ENCODE peak calls at places on chromosomes 12 and 14, in seven cellular contexts. One of them, this sample, is unnamed.
A peak's percentile ranks its signal among the peaks of the same experiment; 100 is the strongest.

GRCh38 chr14:72521045-72521444 is 372.9 kb downstream of the DPF3 start:
- DNase-seq in GM04503: no peak
- DNase-seq in activated naive CD8-positive, alpha-beta T cell treated with anti-CD3 and anti-CD28 coated beads for 36 hours: no peak
- DNase-seq in NCI-H146: no peak
- DNase-seq in stimulated activated CD8-positive, alpha-beta memory T cell treated with anti-CD3 and anti-CD28 coated beads, Interleukin-4, amount 100 ng/mL, for 24 hours: no peak
- DNase-seq in astrocyte: no peak
- DNase-seq in stimulated activated CD4-positive, alpha-beta T cell treated with anti-CD3 and anti-CD28 coated beads, Interleukin-1b, Interleukin-23, amount 100 ng/mL, for 1 hour: no peak
- DNase-seq in this sample: no peak

GRCh38 chr12:39368096-39368495 is 74.8 kb downstream of the KIF21A start:
- DNase-seq in GM04503: peak; percentile 15
- DNase-seq in astrocyte: no peak
- DNase-seq in stimulated activated CD8-positive, alpha-beta memory T cell treated with anti-CD3 and anti-CD28 coated beads, Interleukin-4, amount 100 ng/mL, for 24 hours: no peak
- DNase-seq in stimulated activated CD4-positive, alpha-beta T cell treated with anti-CD3 and anti-CD28 coated beads, Interleukin-1b, Interleukin-23, amount 100 ng/mL, for 1 hour: no peak
- DNase-seq in NCI-H146: no peak
- DNase-seq in activated naive CD8-positive, alpha-beta T cell treated with anti-CD3 and anti-CD28 coated beads for 36 hours: no peak
- DNase-seq in this sample: no peak

GRCh38 chr12:109525279-109525585 is 47.8 kb downstream of the UBE3B start:
- DNase-seq in GM04503: no peak
- DNase-seq in activated naive CD8-positive, alpha-beta T cell treated with anti-CD3 and anti-CD28 coated beads for 36 hours: no peak
- DNase-seq in stimulated activated CD8-positive, alpha-beta memory T cell treated with anti-CD3 and anti-CD28 coated beads, Interleukin-4, amount 100 ng/mL, for 24 hours: no peak
- DNase-seq in stimulated activated CD4-positive, alpha-beta T cell treated with anti-CD3 and anti-CD28 coated beads, Interleukin-1b, Interleukin-23, amount 100 ng/mL, for 1 hour: no peak
- DNase-seq in astrocyte: no peak
- DNase-seq in NCI-H146: no peak
- DNase-seq in this sample: no peak

GRCh38 chr12:80778005-80778541 is 61.4 kb downstream of the MYF5 start:
- DNase-seq in stimulated activated CD8-positive, alpha-beta memory T cell treated with anti-CD3 and anti-CD28 coated beads, Interleukin-4, amount 100 ng/mL, for 24 hours: no peak
- DNase-seq in stimulated activated CD4-positive, alpha-beta T cell treated with anti-CD3 and anti-CD28 coated beads, Interleukin-1b, Interleukin-23, amount 100 ng/mL, for 1 hour: no peak
- DNase-seq in astrocyte: peak; percentile 93
- DNase-seq in GM04503: peak; percentile 90
- DNase-seq in activated naive CD8-positive, alpha-beta T cell treated with anti-CD3 and anti-CD28 coated beads for 36 hours: peak; percentile 14
- DNase-seq in NCI-H146: peak; percentile 89
- DNase-seq in this sample: no peak

GRCh38 chr12:117159674-117160073 is 30.6 kb downstream of the FBXO21 start:
- DNase-seq in activated naive CD8-positive, alpha-beta T cell treated with anti-CD3 and anti-CD28 coated beads for 36 hours: no peak
- DNase-seq in NCI-H146: no peak
- DNase-seq in stimulated activated CD4-positive, alpha-beta T cell treated with anti-CD3 and anti-CD28 coated beads, Interleukin-1b, Interleukin-23, amount 100 ng/mL, for 1 hour: no peak
- DNase-seq in stimulated activated CD8-positive, alpha-beta memory T cell treated with anti-CD3 and anti-CD28 coated beads, Interleukin-4, amount 100 ng/mL, for 24 hours: no peak
- DNase-seq in astrocyte: no peak
- DNase-seq in GM04503: no peak
- DNase-seq in this sample: no peak

GRCh38 chr14:52547526-52547925 is 4.8 kb downstream of the TXNDC16 start:
- DNase-seq in NCI-H146: no peak
- DNase-seq in stimulated activated CD8-positive, alpha-beta memory T cell treated with anti-CD3 and anti-CD28 coated beads, Interleukin-4, amount 100 ng/mL, for 24 hours: no peak
- DNase-seq in astrocyte: no peak
- DNase-seq in activated naive CD8-positive, alpha-beta T cell treated with anti-CD3 and anti-CD28 coated beads for 36 hours: no peak
- DNase-seq in GM04503: no peak
- DNase-seq in stimulated activated CD4-positive, alpha-beta T cell treated with anti-CD3 and anti-CD28 coated beads, Interleukin-1b, Interleukin-23, amount 100 ng/mL, for 1 hour: no peak
- DNase-seq in this sample: no peak

GRCh38 chr12:9699269-9699897 is 29.9 kb downstream of the CLEC2D start:
- DNase-seq in stimulated activated CD8-positive, alpha-beta memory T cell treated with anti-CD3 and anti-CD28 coated beads, Interleukin-4, amount 100 ng/mL, for 24 hours: no peak
- DNase-seq in stimulated activated CD4-positive, alpha-beta T cell treated with anti-CD3 and anti-CD28 coated beads, Interleukin-1b, Interleukin-23, amount 100 ng/mL, for 1 hour: no peak
- DNase-seq in GM04503: no peak
- DNase-seq in astrocyte: no peak
- DNase-seq in NCI-H146: no peak
- DNase-seq in activated naive CD8-positive, alpha-beta T cell treated with anti-CD3 and anti-CD28 coated beads for 36 hours: no peak
- DNase-seq in this sample: peak; percentile 8

GRCh38 chr12:45671254-45671653 is 58.3 kb upstream of the ARID2 start:
- DNase-seq in stimulated activated CD8-positive, alpha-beta memory T cell treated with anti-CD3 and anti-CD28 coated beads, Interleukin-4, amount 100 ng/mL, for 24 hours: no peak
- DNase-seq in astrocyte: peak; percentile 64
- DNase-seq in stimulated activated CD4-positive, alpha-beta T cell treated with anti-CD3 and anti-CD28 coated beads, Interleukin-1b, Interleukin-23, amount 100 ng/mL, for 1 hour: no peak
- DNase-seq in GM04503: peak; percentile 42
- DNase-seq in NCI-H146: no peak
- DNase-seq in activated naive CD8-positive, alpha-beta T cell treated with anti-CD3 and anti-CD28 coated beads for 36 hours: no peak
- DNase-seq in this sample: no peak

GRCh38 chr12:109999649-109999971 is 380 bp downstream of the ANKRD13A start:
- DNase-seq in NCI-H146: peak; percentile 32
- DNase-seq in stimulated activated CD8-positive, alpha-beta memory T cell treated with anti-CD3 and anti-CD28 coated beads, Interleukin-4, amount 100 ng/mL, for 24 hours: no peak
- DNase-seq in stimulated activated CD4-positive, alpha-beta T cell treated with anti-CD3 and anti-CD28 coated beads, Interleukin-1b, Interleukin-23, amount 100 ng/mL, for 1 hour: no peak
- DNase-seq in astrocyte: no peak
- DNase-seq in GM04503: no peak
- DNase-seq in activated naive CD8-positive, alpha-beta T cell treated with anti-CD3 and anti-CD28 coated beads for 36 hours: no peak
- DNase-seq in this sample: no peak

This sample was measured in NCI-H187 treated with DMSO at 0.1 percent for 48 hours.